ENCODE peak calls at places on chromosomes 4 and X, in eight cellular contexts. Y is glutamatergic neuron; D is dorsolateral prefrontal cortex; A is left lung; W is choroid plexus epithelial cell; O is nephron progenitor cell; C is HFFc6; V is CD4-positive, alpha-beta T cell. Q is an unnamed sample.

GRCh38 chr4:41530741-41531140 is 7.2 kb upstream of the LIMCH1 start:
- DNase-seq in C (no peak), V (no peak), D (no peak), W (no peak), O (no peak), A (no peak), Y (no peak), Q (no peak)

GRCh38 chr4:140174535-140174934 is 20.6 kb upstream of the MAML3 start:
- DNase-seq in C (no peak), V (no peak), D (no peak), W (no peak), A (no peak), O (no peak), Y (no peak), Q (no peak)

GRCh38 chr4:137307806-137308205 is 224.5 kb downstream of the PCDH18 start:
- DNase-seq in O (no peak), A (no peak), Y (no peak), C (peak), V (no peak), D (no peak), W (peak), Q (no peak)

GRCh38 chr4:179867300-179867878 is 2375.8 kb upstream of the TENM3 start:
- DNase-seq in W (peak), D (peak), Y (peak), C (no peak), A (peak), O (peak), V (no peak), Q (no peak)

GRCh38 chrX:38987135-38987780 is 186.0 kb downstream of the MID1IP1 start:
- DNase-seq in C (no peak), W (no peak), A (no peak), D (no peak), Y (peak), V (no peak), O (peak), Q (no peak)

GRCh38 chr4:168585168-168586091 is 88.6 kb downstream of the PALLD start:
- DNase-seq in D (peak), A (peak), Y (peak), C (peak), W (peak), O (peak), V (no peak), Q (peak)

GRCh38 chr4:183722738-183723560 is 63.9 kb downstream of the TRAPPC11 start:
- DNase-seq in D (peak), W (peak), C (peak), V (peak), O (peak), A (peak), Y (peak), Q (peak)

GRCh38 chr4:4339504-4340085 is 47.3 kb upstream of the NSG1 start:
- DNase-seq in Y (no peak), W (no peak), A (peak), D (no peak), O (no peak), C (no peak), V (no peak), Q (no peak)

GRCh38 chrX:154444001-154444754 is at the start of gene FAM50A:
- DNase-seq in D (peak), V (peak), O (peak), A (peak), Y (peak), C (peak), W (peak), Q (peak)

GRCh38 chr4:165716472-165716871 is 156.6 kb upstream of the TLL1 start:
- DNase-seq in C (no peak), O (no peak), W (no peak), V (no peak), Y (no peak), D (no peak), A (no peak), Q (no peak)

GRCh38 chr4:173536808-173537429 is 6.9 kb upstream of the HAND2 start:
- DNase-seq in O (peak), V (no peak), C (no peak), Y (no peak), A (no peak), D (no peak), W (no peak), Q (no peak)

GRCh38 chr4:151692443-151692782 is 68.4 kb downstream of the GATB start:
- DNase-seq in V (no peak), D (no peak), O (no peak), A (no peak), C (no peak), Y (no peak), W (no peak), Q (no peak)

GRCh38 chr4:40065010-40065409 is 8.4 kb downstream of the N4BP2 start:
- DNase-seq in W (no peak), O (no peak), V (no peak), D (no peak), Y (no peak), C (no peak), A (no peak), Q (no peak)

GRCh38 chrX:48475295-48475694 is 704 bp upstream of the FTSJ1 start:
- DNase-seq in D (no peak), W (no peak), Y (no peak), C (no peak), V (no peak), A (no peak), O (no peak), Q (no peak)

GRCh38 chr4:161448550-161449180 is 715.1 kb downstream of the FSTL5 start:
- DNase-seq in Y (no peak), O (no peak), V (no peak), A (no peak), C (no peak), W (no peak), D (no peak), Q (no peak)

GRCh38 chr4:168832746-168833575 is 177.1 kb downstream of the CBR4 start:
- DNase-seq in W (no peak), D (peak), O (peak), A (no peak), V (no peak), Y (peak), C (peak), Q (peak)

GRCh38 chr4:52996261-52997131 is 134.4 kb downstream of the RASL11B start:
- DNase-seq in W (peak), A (no peak), C (peak), Y (no peak), D (no peak), V (no peak), O (no peak), Q (no peak)

GRCh38 chr4:73019462-73020047 is 50.0 kb downstream of the COX18 start:
- DNase-seq in W (peak), Y (no peak), O (peak), D (no peak), C (peak), A (no peak), V (no peak), Q (no peak)
- TF ChIP-seq CTCF in W (peak), Y (peak), O (peak), D (peak), C (peak), A (peak), V (peak), Q (peak)

GRCh38 chrX:73262991-73263390 is 48.3 kb upstream of the NAP1L2 start:
- DNase-seq in O (no peak), D (no peak), W (peak), A (no peak), Y (no peak), V (no peak), C (no peak), Q (no peak)
- TF ChIP-seq CTCF in O (no peak), D (no peak), W (peak), A (no peak), Y (no peak), V (no peak), C (peak), Q (no peak)

DNA sequence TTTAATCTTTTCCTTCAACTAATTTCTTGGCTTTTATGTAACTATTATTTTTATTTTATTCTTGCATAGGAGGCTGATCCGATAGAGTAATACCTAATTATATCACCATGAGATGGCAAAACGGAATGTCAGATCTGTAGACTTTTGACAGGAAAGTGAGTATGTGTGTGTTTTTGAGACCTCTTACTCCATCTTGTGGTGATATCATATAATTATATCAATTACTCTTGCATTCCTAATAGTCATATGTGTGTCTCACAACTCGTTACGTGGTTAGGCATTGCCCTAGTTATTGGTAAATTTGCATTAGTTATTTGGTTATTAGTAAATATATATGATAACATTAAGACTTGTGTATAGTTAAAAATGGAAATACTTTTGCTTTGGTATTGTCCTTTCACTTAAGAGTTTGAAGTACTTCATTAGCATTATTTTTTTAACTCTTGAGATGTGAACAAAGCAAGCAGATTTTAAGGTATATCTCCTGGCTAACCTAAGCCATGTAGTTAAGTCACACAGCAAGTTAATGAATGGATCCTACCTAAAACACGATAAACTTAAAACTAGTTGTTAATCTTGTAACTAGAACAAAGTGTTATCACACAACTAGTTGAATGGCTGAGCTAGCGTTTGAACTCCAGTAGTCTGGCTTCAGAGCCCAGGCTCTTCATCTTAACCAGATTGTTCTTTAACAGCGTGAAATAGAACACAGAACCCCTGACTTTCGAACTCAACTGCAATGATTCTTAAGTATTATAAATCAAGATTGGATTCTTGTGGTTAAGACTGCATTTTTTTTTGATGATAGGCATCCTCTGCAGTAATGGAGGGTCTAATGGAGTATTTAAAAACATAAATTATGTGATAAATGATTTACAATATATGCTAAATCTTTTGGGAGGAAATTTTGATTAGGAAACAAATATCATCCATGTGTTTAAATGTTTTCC is 67.1 kb downstream of the PGRMC2 start:
- DNase-seq in C (peak), W (peak), O (no peak), Y (no peak), A (no peak), V (no peak), D (no peak), Q (no peak)
- TF ChIP-seq CTCF in C (peak), W (peak), O (no peak), Y (peak), A (no peak), V (peak), D (peak), Q (no peak)

DNA sequence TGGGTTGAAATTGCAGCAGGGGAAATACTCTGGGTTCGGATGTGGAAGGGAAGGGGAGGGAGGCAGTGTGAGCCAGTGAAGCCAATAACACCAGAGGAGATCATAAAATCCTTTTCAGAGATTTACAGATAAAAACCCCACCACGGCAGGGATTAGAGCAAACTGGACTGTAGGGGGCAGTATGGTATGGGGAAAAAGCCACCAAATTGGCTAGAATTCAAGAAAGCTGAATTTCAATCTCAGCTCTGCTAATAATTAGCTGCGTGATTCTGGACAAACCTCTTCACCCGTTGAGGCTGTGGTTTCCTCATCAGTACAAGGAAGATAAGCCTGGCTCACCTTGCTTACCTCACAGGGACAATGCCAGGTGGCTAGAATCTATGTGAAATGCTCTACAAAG is 108.1 kb downstream of the ATG4A start:
- DNase-seq in W (peak), C (peak), Y (peak), A (no peak), O (peak), V (no peak), D (no peak), Q (no peak)
- TF ChIP-seq CTCF in W (peak), C (peak), Y (peak), A (peak), O (peak), V (no peak), D (peak), Q (peak)

GRCh38 chr4:87035881-87036509 is 101.2 kb downstream of the AFF1 start:
- DNase-seq in D (no peak), Y (no peak), A (no peak), C (no peak), W (no peak), O (no peak), V (no peak), Q (no peak)

GRCh38 chr4:87032884-87033533 is 98.2 kb downstream of the AFF1 start:
- DNase-seq in O (no peak), Y (no peak), D (no peak), V (no peak), C (peak), A (no peak), W (peak), Q (no peak)

GRCh38 chr4:87031946-87032345 is 97.1 kb downstream of the AFF1 start:
- DNase-seq in D (no peak), C (no peak), Y (no peak), W (no peak), A (no peak), V (no peak), O (no peak), Q (no peak)

GRCh38 chr4:87034527-87034926 is 99.7 kb downstream of the AFF1 start:
- DNase-seq in C (no peak), D (no peak), A (no peak), O (no peak), V (no peak), Y (no peak), W (no peak), Q (no peak)

GRCh38 chr4:87033902-87034301 is 99.1 kb downstream of the AFF1 start:
- DNase-seq in O (no peak), D (no peak), V (no peak), C (no peak), A (no peak), W (no peak), Y (no peak), Q (no peak)
- TF ChIP-seq CTCF in O (no peak), D (no peak), V (no peak), C (peak), A (no peak), W (peak), Y (no peak), Q (no peak)

DNA sequence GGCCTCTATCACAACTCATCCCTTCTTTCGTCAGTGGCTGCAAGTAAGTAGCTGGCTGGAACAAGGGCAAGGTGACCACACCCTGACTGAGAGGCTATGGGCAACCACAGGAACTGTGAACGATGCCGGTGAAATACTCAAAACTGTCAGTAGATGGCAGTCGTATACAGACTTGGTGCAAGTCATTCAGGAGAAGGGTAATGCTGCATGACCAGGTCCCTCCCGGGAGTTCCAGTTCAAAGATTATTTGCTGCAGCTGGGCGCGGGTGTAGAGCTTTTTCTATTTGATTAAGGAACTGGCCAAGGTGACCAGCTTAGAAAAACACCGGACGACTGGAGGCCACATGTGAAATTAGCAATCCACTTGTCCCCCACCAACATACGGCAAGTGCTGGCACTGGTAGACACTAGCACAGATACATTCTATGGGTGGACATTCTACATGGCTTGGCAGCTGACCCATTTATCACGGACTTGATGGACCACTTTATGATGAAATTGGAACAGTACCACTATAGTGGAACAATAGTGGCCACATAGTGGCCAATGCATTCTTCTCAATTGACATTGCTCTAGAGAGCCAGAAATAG is 726.6 kb downstream of the TRAM1L1 start:
- DNase-seq in W (peak), C (peak), Y (peak), V (no peak), O (peak), D (no peak), A (no peak), Q (no peak)
- TF ChIP-seq CTCF in W (peak), C (peak), Y (peak), V (peak), O (peak), D (peak), A (peak), Q (peak)

DNA sequence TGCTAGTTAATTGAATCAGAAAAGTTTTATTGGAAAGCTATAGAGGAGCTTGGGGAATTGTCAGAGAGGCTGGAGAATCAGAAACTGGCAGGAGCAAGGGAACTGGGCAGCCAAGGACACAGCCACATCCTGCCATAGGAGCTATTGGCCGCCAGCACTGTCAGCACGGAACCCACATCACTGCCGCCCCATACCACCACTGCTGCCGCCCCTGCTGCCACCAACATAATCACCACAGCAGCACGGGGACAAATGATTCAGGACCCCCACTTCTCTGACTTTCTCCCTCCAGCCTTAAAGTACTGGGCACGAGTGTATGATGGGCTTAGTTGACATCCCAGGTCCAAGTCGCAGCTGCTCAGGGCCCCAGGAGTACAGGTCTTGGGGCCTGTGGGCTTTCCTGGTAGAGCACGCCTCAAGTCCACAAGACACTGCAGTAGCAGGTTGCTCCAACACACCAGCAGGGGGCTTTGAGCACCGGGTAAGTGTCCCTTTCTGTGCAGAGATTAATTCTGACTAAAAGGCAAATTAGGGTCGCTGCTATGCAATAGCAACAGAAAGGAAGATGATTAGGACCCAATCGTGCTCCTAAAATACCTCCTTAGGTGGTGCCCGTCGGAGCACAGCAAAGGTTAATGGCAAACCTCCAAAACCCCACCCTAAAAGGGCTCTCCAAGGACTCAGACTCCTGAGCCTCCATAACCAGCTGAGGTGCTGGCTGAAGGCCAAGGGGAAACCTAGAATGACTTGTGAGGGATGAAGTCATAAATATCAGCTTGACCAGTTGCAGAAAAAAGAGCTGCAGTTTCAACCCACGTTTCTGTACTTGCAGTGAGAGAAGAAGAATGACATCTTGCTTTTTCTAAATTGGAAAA is 6.8 kb downstream of the PJA1 start:
- DNase-seq in Y (peak), W (peak), A (no peak), O (peak), D (no peak), C (peak), V (peak), Q (no peak)
- TF ChIP-seq CTCF in Y (peak), W (peak), A (peak), O (peak), D (no peak), C (peak), V (peak), Q (no peak)

GRCh38 chr4:66014146-66014765 is 344.0 kb upstream of the EPHA5 start:
- DNase-seq in V (no peak), O (no peak), Y (no peak), C (no peak), A (no peak), D (no peak), W (no peak), Q (no peak)
- TF ChIP-seq CTCF in V (no peak), O (no peak), Y (no peak), C (no peak), A (no peak), D (no peak), W (no peak), Q (no peak)

GRCh38 chr4:109645874-109646591 is 57.2 kb downstream of the CASP6 start:
- DNase-seq in D (no peak), Y (no peak), W (no peak), C (no peak), A (no peak), O (no peak), V (no peak), Q (no peak)

DNA sequence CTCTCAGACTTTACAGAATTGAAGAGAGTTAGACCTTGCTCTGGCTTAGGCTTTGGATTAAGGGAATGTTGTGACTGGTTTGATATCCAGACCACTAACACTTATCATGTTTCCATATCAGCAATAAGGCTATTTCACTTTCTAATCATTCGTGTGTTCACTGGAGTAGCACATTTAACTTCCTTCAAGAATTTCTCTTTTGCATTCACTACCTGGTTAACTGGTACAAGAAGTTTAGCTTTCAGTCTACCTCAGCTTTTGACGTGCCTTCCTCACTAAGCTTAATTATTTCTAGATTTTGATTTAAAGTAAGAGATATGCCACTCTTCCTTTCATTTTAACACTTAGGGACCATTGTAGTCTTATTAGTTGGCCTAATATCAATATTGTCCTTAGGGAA is 62.6 kb downstream of the CASP6 start:
- DNase-seq in D (no peak), A (no peak), C (no peak), W (no peak), V (no peak), O (no peak), Y (no peak), Q (no peak)
- TF ChIP-seq CTCF in D (no peak), A (no peak), C (no peak), W (no peak), V (no peak), O (no peak), Y (no peak), Q (no peak)